ENCODE peak calls at places on chromosomes 6 and 20, in eight cellular contexts. V is activated CD4-positive, alpha-beta T cell treated with anti-CD3 and anti-CD28 coated beads, Interleukin-2, amount 10 ng/mL, durations not matched to agents 7 days and 5 days; K is H9; B is stimulated activated CD4-positive, alpha-beta T cell treated with anti-CD3 and anti-CD28 coated beads, Interleukin-4, amount 100 ng/mL, for 4 hours; L is ovary; D is naive thymus-derived CD8-positive, alpha-beta T cell; O is RPMI8226; R is HTR-8/SVneo. I is an unnamed sample.

GRCh38 chr6:142258757-142259156 is 43.0 kb upstream of the ADGRG6 start:
- DNase-seq in V (no peak), K (no peak), B (no peak), L (no peak), D (no peak), O (no peak), R (no peak), I (no peak)

GRCh38 chr20:1876975-1877603 is 18.1 kb upstream of the SIRPA start:
- DNase-seq in V (no peak), K (no peak), B (no peak), L (no peak), D (no peak), O (peak; percentile 18), R (peak; percentile 84), I (no peak)

GRCh38 chr6:131756039-131756438 is 45.2 kb upstream of the CTAGE9 start:
- DNase-seq in V (no peak), K (no peak), B (no peak), L (no peak), D (no peak), O (no peak), R (no peak), I (no peak)

GRCh38 chr20:44180814-44181213 is 6.2 kb downstream of the JPH2 start:
- DNase-seq in V (no peak), K (no peak), B (no peak), L (peak; percentile 19), D (no peak), O (no peak), R (no peak), I (no peak)

GRCh38 chr6:131613296-131613925 is 14.6 kb downstream of the MED23 start:
- DNase-seq in V (no peak), K (no peak), B (no peak), L (no peak), D (no peak), O (no peak), R (no peak), I (no peak)

GRCh38 chr6:23180504-23181293 is 611.3 kb downstream of the HDGFL1 start:
- DNase-seq in V (no peak), K (no peak), B (no peak), L (peak; percentile 45), D (no peak), O (peak; percentile 40), R (no peak), I (no peak)

GRCh38 chr6:139753198-139753861 is 378.9 kb upstream of the CITED2 start:
- DNase-seq in V (no peak), K (no peak), B (no peak), L (no peak), D (no peak), O (no peak), R (peak; percentile 21), I (no peak)

GRCh38 chr6:73579851-73580246 is 59.0 kb upstream of the EEF1A1 start:
- DNase-seq in V (no peak), K (peak; percentile 79), B (peak; percentile 2), L (peak; percentile 38), D (no peak), O (peak; percentile 96), R (no peak), I (peak; percentile 12)

GRCh38 chr6:11835065-11835464 is 56.5 kb upstream of the ADTRP start:
- DNase-seq in V (no peak), K (no peak), B (no peak), L (no peak), D (no peak), O (peak; percentile 62), R (no peak), I (no peak)

GRCh38 chr6:143583542-143584330 is 72.2 kb upstream of the FUCA2 start:
- DNase-seq in V (no peak), K (no peak), B (no peak), L (no peak), D (no peak), O (no peak), R (no peak), I (no peak)

GRCh38 chr6:19052219-19052618 is 665.1 kb downstream of the RNF144B start:
- DNase-seq in V (no peak), K (no peak), B (no peak), L (no peak), D (no peak), O (no peak), R (no peak), I (no peak)

GRCh38 chr6:158018851-158019361 is 37.2 kb downstream of the SYNJ2 start:
- DNase-seq in V (no peak), K (no peak), B (no peak), L (no peak), D (no peak), O (no peak), R (no peak), I (no peak)

GRCh38 chr20:3423126-3423525 is 15.7 kb upstream of the DNAAF9 start:
- DNase-seq in V (no peak), K (peak; percentile 34), B (no peak), L (no peak), D (no peak), O (no peak), R (no peak), I (no peak)

GRCh38 chr6:155371230-155371629 is 56.9 kb upstream of the TFB1M start:
- DNase-seq in V (no peak), K (no peak), B (no peak), L (no peak), D (no peak), O (no peak), R (no peak), I (no peak)

GRCh38 chr20:63858393-63859165 is 2.7 kb upstream of the ABHD16B start:
- DNase-seq in V (no peak), K (peak; percentile 66), B (no peak), L (peak; percentile 63), D (no peak), O (no peak), R (peak; percentile 87), I (no peak)

GRCh38 chr6:31271641-31272357 is at the start of gene HLA-C:
- DNase-seq in V (peak; percentile 95), K (peak; percentile 93), B (peak; percentile 76), L (peak; percentile 94), D (peak; percentile 95), O (peak; percentile 97), R (peak; percentile 97), I (peak; percentile 95)